ENCODE peak calls at places on chromosomes 13 and 19, in seven cellular contexts. U is GM12878, B is K562, N is H1, E is HCT116, S is SK-N-SH, O is HepG2. M is an unnamed sample.
A peak's percentile ranks its signal among the peaks of the same experiment; 100 is the strongest.

GRCh38 chr13:59479629-59480028 is 684.1 kb downstream of the DIAPH3 start:
- DNase-seq in U (no peak), B (no peak), N (no peak), E (no peak), S (no peak), O (no peak), M (no peak)

GRCh38 chr13:98595134-98595533 is 18.2 kb upstream of the STK24 start:
- DNase-seq in U (no peak), B (no peak), N (no peak), E (no peak), S (no peak), O (no peak), M (no peak)

GRCh38 chr13:76086729-76087128 is 450.6 kb downstream of the LMO7 start:
- DNase-seq in U (no peak), B (no peak), N (no peak), E (no peak), S (no peak), O (no peak), M (no peak)

GRCh38 chr13:24540236-24541126 is 27.9 kb upstream of the PARP4 start:
- DNase-seq in U (no peak), B (peak; percentile 32), N (peak; percentile 95), E (no peak), S (peak; percentile 51), O (peak; percentile 2), M (no peak)

GRCh38 chr19:44346556-44346955 is 9.9 kb downstream of the ZNF112 start:
- DNase-seq in U (no peak), B (no peak), N (no peak), E (no peak), S (no peak), O (no peak), M (no peak)

GRCh38 chr19:35045667-35046300 is 4.3 kb downstream of the HPN start:
- DNase-seq in U (peak; percentile 16), B (peak; percentile 76), N (no peak), E (no peak), S (peak; percentile 51), O (no peak), M (no peak)

GRCh38 chr13:24228852-24229458 is 68.4 kb downstream of the SPATA13 start:
- DNase-seq in U (no peak), B (peak; percentile 24), N (no peak), E (peak; percentile 57), S (peak; percentile 53), O (peak; percentile 65), M (peak; percentile 73)

GRCh38 chr13:77038907-77039470 is 12.0 kb upstream of the FBXL3 start:
- DNase-seq in U (no peak), B (no peak), N (no peak), E (no peak), S (no peak), O (no peak), M (no peak)

GRCh38 chr13:26561636-26562537 is 4.4 kb downstream of the WASF3 start:
- DNase-seq in U (no peak), B (no peak), N (no peak), E (no peak), S (peak; percentile 51), O (peak; percentile 35), M (no peak)

GRCh38 chr19:2575734-2576481 is 100.0 kb downstream of the GADD45B start:
- DNase-seq in U (no peak), B (no peak), N (no peak), E (no peak), S (peak; percentile 53), O (peak; percentile 79), M (no peak)

GRCh38 chr19:1312732-1313694 is 27.3 kb downstream of the EFNA2 start:
- DNase-seq in U (no peak), B (no peak), N (no peak), E (peak; percentile 23), S (no peak), O (no peak), M (peak; percentile 85)

GRCh38 chr19:4108767-4109625 is 14.9 kb downstream of the MAP2K2 start:
- DNase-seq in U (peak; percentile 79), B (no peak), N (no peak), E (no peak), S (no peak), O (no peak), M (no peak)
- TF ChIP-seq JUND in U (no peak), B (no peak), N (no peak), E (no peak), S (no peak), O (no peak), M (no peak)

DNA sequence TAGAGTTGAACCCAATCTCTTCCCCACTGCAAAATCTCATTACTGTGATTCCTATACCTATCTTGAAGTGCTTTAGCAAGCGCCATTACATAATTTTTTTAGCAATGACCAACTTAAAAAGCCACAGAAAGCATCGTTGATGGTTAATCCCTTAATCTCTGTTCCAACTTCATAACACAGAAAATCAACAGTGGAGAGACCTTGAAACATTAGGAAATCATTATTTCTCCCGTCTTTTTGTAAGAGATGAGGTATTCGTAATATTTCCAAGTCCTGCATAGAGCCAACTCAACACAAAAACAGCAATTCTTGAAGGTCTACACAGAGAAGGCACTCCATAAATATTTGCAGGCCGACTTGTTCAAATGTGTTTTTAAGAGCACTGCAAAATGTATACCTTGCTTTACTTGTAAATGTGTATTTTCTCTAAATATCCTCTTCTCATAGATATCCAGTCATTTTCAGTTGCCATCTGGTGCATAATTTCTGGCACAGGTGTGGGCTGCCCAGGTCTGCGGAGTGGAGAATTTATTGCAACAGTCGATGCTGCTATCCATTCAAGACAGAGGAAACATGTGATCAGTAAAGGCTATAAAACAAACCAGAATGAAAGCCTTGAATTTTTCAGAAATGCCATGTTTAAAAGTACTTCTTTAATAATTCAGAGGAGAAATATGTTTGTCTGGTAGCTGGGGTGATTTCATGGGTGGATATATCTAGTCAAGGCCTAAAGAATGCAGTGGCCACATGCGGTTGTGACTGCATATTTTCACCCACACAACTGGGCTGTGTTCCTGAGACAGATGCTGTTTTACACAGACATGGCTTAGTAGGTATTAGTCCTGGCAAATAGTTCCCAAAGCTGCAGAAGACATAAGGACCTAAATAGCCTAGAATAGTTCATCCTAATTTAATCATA is 234.3 kb upstream of the STARD13 start:
- DNase-seq in U (no peak), B (no peak), N (no peak), E (no peak), S (no peak), O (no peak), M (no peak)
- TF ChIP-seq JUND in U (no peak), B (no peak), N (no peak), E (no peak), S (no peak), O (no peak), M (no peak)

GRCh38 chr13:40129467-40129866 is 474.0 kb downstream of the COG6 start:
- DNase-seq in U (no peak), B (no peak), N (no peak), E (no peak), S (no peak), O (no peak), M (no peak)

GRCh38 chr13:40127476-40127875 is 472.0 kb downstream of the COG6 start:
- DNase-seq in U (no peak), B (no peak), N (no peak), E (no peak), S (no peak), O (no peak), M (no peak)

GRCh38 chr13:40127925-40128324 is 472.5 kb downstream of the COG6 start:
- DNase-seq in U (no peak), B (no peak), N (no peak), E (no peak), S (no peak), O (no peak), M (no peak)

GRCh38 chr13:40132249-40132648 is 476.8 kb downstream of the COG6 start:
- DNase-seq in U (no peak), B (no peak), N (no peak), E (no peak), S (no peak), O (no peak), M (no peak)

GRCh38 chr13:40130871-40131636 is 475.6 kb downstream of the COG6 start:
- DNase-seq in U (no peak), B (no peak), N (no peak), E (peak; percentile 40), S (no peak), O (peak; percentile 36), M (no peak)
- TF ChIP-seq JUND in U (no peak), B (peak; percentile 18), N (no peak), E (peak; percentile 18), S (no peak), O (no peak), M (no peak)

GRCh38 chr13:95002126-95002525 is 289.8 kb upstream of the SOX21 start:
- DNase-seq in U (no peak), B (no peak), N (no peak), E (no peak), S (no peak), O (peak; percentile 46), M (no peak)
- TF ChIP-seq JUND in U (no peak), B (no peak), N (no peak), E (no peak), S (no peak), O (no peak), M (no peak)

DNA sequence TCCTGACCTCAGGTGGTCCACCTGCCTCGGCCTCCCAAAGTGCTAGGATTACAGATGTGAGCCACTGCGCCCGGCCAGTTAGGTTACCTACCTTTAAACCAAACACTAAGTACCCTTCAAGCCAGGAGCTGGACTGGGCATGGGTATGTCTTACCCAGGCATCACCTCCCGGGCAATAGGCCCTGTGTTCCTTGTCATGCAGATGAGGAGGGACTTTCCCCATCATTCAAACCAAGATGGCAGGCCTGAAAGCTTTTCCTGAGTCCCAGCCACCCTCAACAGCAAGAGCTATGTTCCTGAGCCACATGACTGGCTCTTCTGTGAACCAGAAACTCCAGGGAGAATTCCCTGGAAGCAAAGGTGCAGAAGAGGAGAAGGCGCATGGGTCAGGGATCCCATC is 9.5 kb downstream of the RAB8A start:
- DNase-seq in U (no peak), B (no peak), N (no peak), E (no peak), S (no peak), O (no peak), M (no peak)
- TF ChIP-seq JUND in U (no peak), B (no peak), N (no peak), E (no peak), S (no peak), O (no peak), M (no peak)

DNA sequence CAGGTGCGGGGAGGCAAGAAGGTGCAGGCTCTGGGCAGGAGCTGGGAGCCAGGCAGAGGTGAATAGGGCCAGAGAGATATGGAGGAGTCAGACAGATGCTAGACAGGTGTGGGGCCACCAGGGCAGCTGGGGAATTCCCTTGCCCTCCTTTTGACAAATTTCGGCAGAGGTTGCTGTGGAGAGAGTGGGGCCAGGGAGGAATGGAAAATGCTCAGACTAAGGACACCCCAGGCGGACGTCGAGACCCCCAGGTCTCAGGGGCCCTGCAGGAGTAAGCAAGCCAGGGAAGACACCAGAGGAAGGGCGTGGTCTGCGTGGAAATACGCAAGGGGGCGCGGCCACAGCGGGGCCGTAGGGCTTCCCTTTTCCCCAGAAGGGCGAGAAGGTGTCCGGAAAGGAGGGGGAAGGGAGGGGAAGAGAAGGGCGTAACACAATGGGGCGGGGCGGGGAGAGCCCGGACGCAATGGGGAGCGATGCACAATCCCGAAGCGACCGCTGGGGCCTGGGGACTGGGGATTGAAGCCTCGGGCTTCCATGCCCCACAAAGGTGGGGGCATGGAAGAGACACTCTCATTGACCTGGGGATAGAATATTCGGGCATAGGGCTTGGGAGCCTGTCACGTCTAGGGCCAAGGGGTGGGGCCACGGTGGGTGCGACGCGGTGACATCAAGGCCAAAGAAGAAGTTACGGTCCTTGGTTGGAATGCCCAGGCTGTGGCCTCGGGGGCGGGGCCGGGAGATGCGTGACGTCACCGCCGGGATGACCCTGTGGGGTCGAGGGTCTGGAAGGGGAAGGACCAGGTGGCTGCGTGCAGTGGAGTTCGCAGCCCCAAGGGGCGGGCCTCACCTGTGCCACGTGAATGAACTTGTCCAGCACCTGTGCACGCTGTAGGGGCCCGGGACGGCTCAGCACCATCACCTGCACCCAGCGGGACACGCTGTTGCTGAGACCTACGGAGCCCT is 8.2 kb downstream of the RASGRP4 start:
- DNase-seq in U (no peak), B (peak; percentile 86), N (peak; percentile 95), E (peak; percentile 66), S (no peak), O (no peak), M (peak; percentile 68)
- TF ChIP-seq JUND in U (no peak), B (peak; percentile 63), N (peak; percentile 76), E (no peak), S (no peak), O (no peak), M (no peak)

M was measured in T47D.